ENCODE peak calls at places on chromosomes 3 and 15, in six cellular contexts. One of them, this sample, is unnamed.

GRCh38 chr15:101121511-101122090 is 130.2 kb downstream of the CHSY1 start:
- DNase-seq in activated CD8-positive, alpha-beta memory T cell treated with anti-CD3 and anti-CD28 coated beads for 1 hour: no peak
- DNase-seq in H54: no peak
- DNase-seq in psoas muscle: peak
- DNase-seq in lung: peak
- DNase-seq in activated naive CD4-positive, alpha-beta T cell: no peak
- DNase-seq in this sample: peak

GRCh38 chr3:5036858-5037257 is 57.6 kb downstream of the BHLHE40 start:
- DNase-seq in lung: no peak
- DNase-seq in H54: no peak
- DNase-seq in psoas muscle: no peak
- DNase-seq in activated naive CD4-positive, alpha-beta T cell: no peak
- DNase-seq in activated CD8-positive, alpha-beta memory T cell treated with anti-CD3 and anti-CD28 coated beads for 1 hour: no peak
- DNase-seq in this sample: no peak

GRCh38 chr15:85707519-85708338 is 87.0 kb downstream of the KLHL25 start:
- DNase-seq in psoas muscle: no peak
- DNase-seq in lung: no peak
- DNase-seq in activated CD8-positive, alpha-beta memory T cell treated with anti-CD3 and anti-CD28 coated beads for 1 hour: no peak
- DNase-seq in activated naive CD4-positive, alpha-beta T cell: no peak
- DNase-seq in H54: no peak
- DNase-seq in this sample: no peak

GRCh38 chr3:189630667-189631372 is 369 bp upstream of the TP63 start:
- DNase-seq in activated CD8-positive, alpha-beta memory T cell treated with anti-CD3 and anti-CD28 coated beads for 1 hour: no peak
- DNase-seq in psoas muscle: no peak
- DNase-seq in lung: no peak
- DNase-seq in H54: peak
- DNase-seq in activated naive CD4-positive, alpha-beta T cell: no peak
- DNase-seq in this sample: no peak

GRCh38 chr3:171183042-171183441 is 156.5 kb upstream of the SLC2A2 start:
- DNase-seq in H54: no peak
- DNase-seq in activated CD8-positive, alpha-beta memory T cell treated with anti-CD3 and anti-CD28 coated beads for 1 hour: no peak
- DNase-seq in activated naive CD4-positive, alpha-beta T cell: no peak
- DNase-seq in lung: no peak
- DNase-seq in psoas muscle: no peak
- DNase-seq in this sample: no peak

GRCh38 chr3:18489939-18490338 is 64.8 kb upstream of the SATB1 start:
- DNase-seq in lung: no peak
- DNase-seq in H54: no peak
- DNase-seq in activated CD8-positive, alpha-beta memory T cell treated with anti-CD3 and anti-CD28 coated beads for 1 hour: peak
- DNase-seq in activated naive CD4-positive, alpha-beta T cell: no peak
- DNase-seq in psoas muscle: no peak
- DNase-seq in this sample: no peak

GRCh38 chr15:38130200-38130567 is 122.5 kb upstream of the SPRED1 start:
- DNase-seq in activated naive CD4-positive, alpha-beta T cell: no peak
- DNase-seq in H54: no peak
- DNase-seq in activated CD8-positive, alpha-beta memory T cell treated with anti-CD3 and anti-CD28 coated beads for 1 hour: no peak
- DNase-seq in psoas muscle: no peak
- DNase-seq in lung: no peak
- DNase-seq in this sample: no peak

GRCh38 chr3:42874749-42875148 is 930 bp downstream of the CYP8B1 start:
- DNase-seq in psoas muscle: no peak
- DNase-seq in H54: no peak
- DNase-seq in activated CD8-positive, alpha-beta memory T cell treated with anti-CD3 and anti-CD28 coated beads for 1 hour: no peak
- DNase-seq in activated naive CD4-positive, alpha-beta T cell: no peak
- DNase-seq in lung: no peak
- DNase-seq in this sample: no peak

GRCh38 chr15:52518487-52518886 is 10.2 kb downstream of the MYO5A start:
- DNase-seq in lung: no peak
- DNase-seq in H54: no peak
- DNase-seq in activated CD8-positive, alpha-beta memory T cell treated with anti-CD3 and anti-CD28 coated beads for 1 hour: no peak
- DNase-seq in activated naive CD4-positive, alpha-beta T cell: no peak
- DNase-seq in psoas muscle: no peak
- DNase-seq in this sample: no peak

GRCh38 chr3:141414800-141415462 is 46.6 kb downstream of the ZBTB38 start:
- DNase-seq in psoas muscle: no peak
- DNase-seq in H54: no peak
- DNase-seq in activated CD8-positive, alpha-beta memory T cell treated with anti-CD3 and anti-CD28 coated beads for 1 hour: no peak
- DNase-seq in activated naive CD4-positive, alpha-beta T cell: no peak
- DNase-seq in lung: no peak
- DNase-seq in this sample: no peak

GRCh38 chr15:44082558-44083151 is 112.4 kb downstream of the FRMD5 start:
- DNase-seq in lung: no peak
- DNase-seq in activated naive CD4-positive, alpha-beta T cell: no peak
- DNase-seq in H54: no peak
- DNase-seq in activated CD8-positive, alpha-beta memory T cell treated with anti-CD3 and anti-CD28 coated beads for 1 hour: no peak
- DNase-seq in psoas muscle: no peak
- DNase-seq in this sample: no peak

GRCh38 chr3:17190353-17191078 is 305.8 kb downstream of the PLCL2 start:
- DNase-seq in H54: no peak
- DNase-seq in lung: no peak
- DNase-seq in activated CD8-positive, alpha-beta memory T cell treated with anti-CD3 and anti-CD28 coated beads for 1 hour: no peak
- DNase-seq in psoas muscle: no peak
- DNase-seq in activated naive CD4-positive, alpha-beta T cell: no peak
- DNase-seq in this sample: no peak

GRCh38 chr15:67080900-67081431 is 15.6 kb downstream of the SMAD3 start:
- DNase-seq in H54: no peak
- DNase-seq in lung: peak
- DNase-seq in activated CD8-positive, alpha-beta memory T cell treated with anti-CD3 and anti-CD28 coated beads for 1 hour: no peak
- DNase-seq in psoas muscle: peak
- DNase-seq in activated naive CD4-positive, alpha-beta T cell: no peak
- DNase-seq in this sample: no peak

GRCh38 chr3:183189641-183190040 is 27.1 kb upstream of the LAMP3 start:
- DNase-seq in lung: no peak
- DNase-seq in activated CD8-positive, alpha-beta memory T cell treated with anti-CD3 and anti-CD28 coated beads for 1 hour: no peak
- DNase-seq in activated naive CD4-positive, alpha-beta T cell: no peak
- DNase-seq in H54: no peak
- DNase-seq in psoas muscle: no peak
- DNase-seq in this sample: no peak

GRCh38 chr15:79811406-79812405 is 85.1 kb downstream of the MTHFS start:
- DNase-seq in lung: peak
- DNase-seq in activated CD8-positive, alpha-beta memory T cell treated with anti-CD3 and anti-CD28 coated beads for 1 hour: no peak
- DNase-seq in psoas muscle: peak
- DNase-seq in activated naive CD4-positive, alpha-beta T cell: no peak
- DNase-seq in H54: no peak
- DNase-seq in this sample: peak

GRCh38 chr15:76987896-76988860 is 6.7 kb upstream of the PSTPIP1 start:
- DNase-seq in activated CD8-positive, alpha-beta memory T cell treated with anti-CD3 and anti-CD28 coated beads for 1 hour: no peak
- DNase-seq in H54: no peak
- DNase-seq in activated naive CD4-positive, alpha-beta T cell: no peak
- DNase-seq in psoas muscle: peak
- DNase-seq in lung: no peak
- DNase-seq in this sample: peak

GRCh38 chr3:72153477-72154314 is 368.7 kb upstream of the PROK2 start:
- DNase-seq in activated CD8-positive, alpha-beta memory T cell treated with anti-CD3 and anti-CD28 coated beads for 1 hour: no peak
- DNase-seq in activated naive CD4-positive, alpha-beta T cell: no peak
- DNase-seq in H54: no peak
- DNase-seq in lung: no peak
- DNase-seq in psoas muscle: no peak
- DNase-seq in this sample: no peak

This sample was measured in sciatic nerve.